ENCODE peak calls at places on chromosome 22, in six cellular contexts. U, T, Q, P, D and V are unnamed samples.

GRCh38 chr22:24753919-24754318 is 20.6 kb downstream of the PIWIL3 start:
- DNase-seq in U (no peak), T (no peak), Q (no peak), P (no peak), D (no peak), V (no peak)

GRCh38 chr22:49271369-49271727 is 556.3 kb downstream of the BRD1 start:
- DNase-seq in U (no peak), T (no peak), Q (no peak), P (no peak), D (peak; percentile 2), V (no peak)

GRCh38 chr22:29315286-29316195 is at the start of gene RASL10A:
- DNase-seq in U (no peak), T (no peak), Q (no peak), P (no peak), D (no peak), V (no peak)

GRCh38 chr22:34804588-34804987 is 261.4 kb upstream of the ISX start:
- DNase-seq in U (no peak), T (no peak), Q (no peak), P (no peak), D (no peak), V (no peak)

GRCh38 chr22:24330636-24331035 is 60.0 kb downstream of the SPECC1L start:
- DNase-seq in U (no peak), T (no peak), Q (peak; percentile 20), P (peak; percentile 22), D (no peak), V (peak; percentile 4)

GRCh38 chr22:40979198-40979597 is 28.0 kb downstream of the RBX1 start:
- DNase-seq in U (no peak), T (no peak), Q (no peak), P (no peak), D (no peak), V (no peak)

GRCh38 chr22:27270818-27271510 is 530.6 kb downstream of the MN1 start:
- DNase-seq in U (peak; percentile 37), T (no peak), Q (peak; percentile 51), P (no peak), D (no peak), V (no peak)

GRCh38 chr22:39462443-39463147 is 5.8 kb downstream of the MGAT3 start:
- DNase-seq in U (peak; percentile 63), T (peak; percentile 40), Q (no peak), P (no peak), D (no peak), V (no peak)

GRCh38 chr22:31474743-31475142 is 14.9 kb downstream of the EIF4ENIF1 start:
- DNase-seq in U (no peak), T (no peak), Q (peak; percentile 69), P (peak; percentile 60), D (no peak), V (no peak)

GRCh38 chr22:28949788-28950187 is 66.4 kb downstream of the ZNRF3 start:
- DNase-seq in U (no peak), T (no peak), Q (no peak), P (no peak), D (no peak), V (no peak)

GRCh38 chr22:50136431-50137047 is 34.0 kb upstream of the PANX2 start:
- DNase-seq in U (no peak), T (no peak), Q (no peak), P (no peak), D (no peak), V (no peak)

GRCh38 chr22:35155403-35156025 is 89.6 kb downstream of the ISX start:
- DNase-seq in U (no peak), T (no peak), Q (no peak), P (no peak), D (no peak), V (no peak)

GRCh38 chr22:25061605-25062377 is 109.3 kb downstream of the KIAA1671 start:
- DNase-seq in U (no peak), T (no peak), Q (no peak), P (no peak), D (no peak), V (no peak)

GRCh38 chr22:33325232-33326004 is 267.2 kb upstream of the SYN3 start:
- DNase-seq in U (no peak), T (no peak), Q (no peak), P (no peak), D (no peak), V (no peak)

DNA sequence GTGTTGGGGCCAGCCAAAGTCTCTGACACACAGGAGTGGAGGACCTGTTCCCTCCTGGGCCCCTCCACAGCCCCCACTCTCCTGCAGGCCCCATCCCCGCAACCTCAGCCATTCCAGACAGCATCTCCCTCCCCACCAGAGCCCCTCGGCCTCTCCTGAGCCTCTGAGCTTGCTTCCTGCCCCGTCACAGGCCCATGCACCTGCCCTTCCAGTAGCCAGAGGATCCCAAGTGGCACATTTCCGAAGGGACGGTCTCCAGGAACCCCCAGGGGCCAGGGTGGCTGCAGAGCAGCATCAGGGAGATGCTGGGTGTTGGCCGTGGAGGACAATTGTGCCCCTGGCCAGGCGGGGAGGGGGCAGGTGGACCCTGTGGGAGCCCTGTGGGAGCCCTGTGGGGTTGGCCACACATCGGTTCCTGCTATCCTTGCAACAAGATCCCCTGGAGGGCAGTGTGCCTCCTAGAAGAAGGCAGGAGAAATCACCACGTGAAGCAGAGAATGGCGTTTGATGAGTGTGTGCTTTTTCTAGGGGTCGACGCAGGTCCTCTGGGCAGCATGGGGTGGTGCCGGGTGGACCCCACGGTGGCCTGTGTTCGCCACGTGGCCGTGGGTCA is 45.3 kb upstream of the PPARA start:
- DNase-seq in U (no peak), T (no peak), Q (peak; percentile 59), P (peak; percentile 52), D (no peak), V (no peak)
- H3K27ac ChIP-seq in U (peak overlapping the region; percentile 88), T (no peak overlapping the region), Q (peak overlapping the region; percentile 74), P (peak overlapping the region; percentile 75), D (peak overlapping the region; percentile 86), V (no peak overlapping the region)

GRCh38 chr22:20210473-20211059 is 57.6 kb downstream of the RTN4R start:
- DNase-seq in U (no peak), T (no peak), Q (no peak), P (no peak), D (no peak), V (no peak)
- H3K4me3 ChIP-seq in U (no peak overlapping the region), T (no peak overlapping the region), Q (no peak overlapping the region), P (no peak overlapping the region), D (no peak overlapping the region), V (no peak overlapping the region)

GRCh38 chr22:19719055-19719482 is 4.3 kb upstream of the GP1BB start:
- DNase-seq in U (peak; percentile 49), T (no peak), Q (no peak), P (no peak), D (no peak), V (no peak)
- H3K27ac ChIP-seq in U (peak overlapping the region; percentile 94), T (no peak overlapping the region), Q (no peak overlapping the region), P (no peak overlapping the region), D (peak overlapping the region; percentile 78), V (no peak overlapping the region)

GRCh38 chr22:38455530-38456271 is 702 bp upstream of the KCNJ4 start:
- DNase-seq in U (no peak), T (no peak), Q (peak; percentile 45), P (no peak), D (no peak), V (no peak)
- H3K4me3 ChIP-seq in U (peak overlapping the region; percentile 70), T (peak overlapping the region; percentile 73), Q (no peak overlapping the region), P (no peak overlapping the region), D (peak overlapping the region; percentile 58), V (no peak overlapping the region)

GRCh38 chr22:23289851-23290724 is 109.8 kb downstream of the BCR start:
- DNase-seq in U (no peak), T (peak; percentile 80), Q (peak; percentile 23), P (peak; percentile 12), D (peak; percentile 67), V (peak; percentile 56)
- H3K27ac ChIP-seq in U (peak overlapping the region; percentile 57), T (peak overlapping the region; percentile 63), Q (peak overlapping the region; percentile 34), P (no peak overlapping the region), D (peak overlapping the region; percentile 87), V (no peak overlapping the region)

DNA sequence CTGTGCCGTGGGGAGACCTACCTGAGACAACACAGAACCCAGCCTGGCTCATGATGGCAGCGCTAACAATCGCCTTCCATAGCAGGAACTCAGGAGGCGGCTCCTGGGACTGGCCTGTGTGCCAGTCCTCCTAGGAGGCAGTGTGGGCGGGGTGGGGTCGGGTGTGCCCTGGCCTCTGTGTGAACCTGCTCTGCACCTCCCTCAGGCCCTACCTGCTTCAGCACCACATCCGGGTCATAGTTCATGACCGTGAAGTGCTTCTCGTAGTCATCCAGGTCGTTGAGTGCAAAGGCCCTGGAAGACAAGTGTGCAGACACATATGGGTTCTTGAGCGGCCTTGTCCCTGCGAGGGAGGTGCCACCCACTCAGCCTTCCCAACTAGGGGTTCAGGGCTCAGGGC is 15.3 kb downstream of the TTLL12 start:
- DNase-seq in U (no peak), T (no peak), Q (no peak), P (no peak), D (peak; percentile 58), V (no peak)
- H3K4me3 ChIP-seq in U (no peak overlapping the region), T (no peak overlapping the region), Q (no peak overlapping the region), P (no peak overlapping the region), D (peak overlapping the region; percentile 6), V (no peak overlapping the region)

DNA sequence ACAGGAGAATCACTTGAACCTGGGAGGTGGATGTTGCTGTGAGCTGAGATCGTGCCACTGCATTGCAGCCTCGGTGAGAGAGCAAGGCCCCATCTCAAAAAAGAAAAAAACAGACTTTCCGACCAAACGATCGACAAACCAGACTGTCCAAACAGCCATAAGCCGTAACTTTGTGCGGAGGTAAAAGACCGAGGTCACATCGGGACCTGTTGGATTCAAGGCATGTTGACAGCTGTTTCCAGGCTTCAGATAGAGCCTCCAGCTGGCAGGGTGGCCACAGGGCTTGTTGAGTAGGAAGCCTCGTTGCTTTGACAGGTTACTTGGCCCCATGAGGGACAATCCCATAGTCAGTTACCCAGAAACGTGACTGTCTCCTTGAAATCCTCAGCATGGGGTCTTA is 22.2 kb downstream of the PPARA start:
- DNase-seq in U (peak; percentile 45), T (no peak), Q (no peak), P (no peak), D (no peak), V (no peak)
- H3K27ac ChIP-seq in U (peak overlapping the region; percentile 82), T (no peak overlapping the region), Q (no peak overlapping the region), P (no peak overlapping the region), D (no peak overlapping the region), V (peak overlapping the region; percentile 94)

GRCh38 chr22:45718391-45718790 is 46.8 kb downstream of the ATXN10 start:
- DNase-seq in U (no peak), T (no peak), Q (peak; percentile 32), P (no peak), D (no peak), V (no peak)

GRCh38 chr22:45720875-45721378 is 49.3 kb downstream of the ATXN10 start:
- DNase-seq in U (no peak), T (no peak), Q (peak; percentile 34), P (peak; percentile 23), D (no peak), V (no peak)

GRCh38 chr22:45722006-45722405 is 50.4 kb downstream of the ATXN10 start:
- DNase-seq in U (no peak), T (no peak), Q (no peak), P (no peak), D (no peak), V (no peak)

GRCh38 chr22:45717787-45718186 is 46.2 kb downstream of the ATXN10 start:
- DNase-seq in U (no peak), T (no peak), Q (peak; percentile 85), P (peak; percentile 82), D (no peak), V (peak; percentile 37)
- H3K4me3 ChIP-seq in U (no peak overlapping the region), T (no peak overlapping the region), Q (no peak overlapping the region), P (no peak overlapping the region), D (no peak overlapping the region), V (no peak overlapping the region)